ENCODE peak calls at places on chromosomes 13 and 19, in five cellular contexts. H, G, Q, U and X are unnamed samples.

GRCh38 chr19:5578094-5578846 is 10.5 kb upstream of the TINCR start:
- DNase-seq in U (peak), H (no peak), Q (peak), G (peak), X (peak)

GRCh38 chr19:33731886-33732285 is 64.8 kb upstream of the KCTD15 start:
- DNase-seq in H (no peak), U (no peak), Q (no peak), G (no peak), X (no peak)

GRCh38 chr13:86974251-86974994 is 696.7 kb upstream of the SLITRK5 start:
- DNase-seq in U (no peak), G (no peak), Q (no peak), H (no peak), X (no peak)

GRCh38 chr13:108780706-108781105 is 151.3 kb downstream of the MYO16 start:
- DNase-seq in U (no peak), H (no peak), Q (no peak), G (no peak), X (no peak)

GRCh38 chr13:26423634-26424033 is 133.8 kb upstream of the WASF3 start:
- DNase-seq in U (no peak), H (peak), Q (no peak), G (no peak), X (no peak)

GRCh38 chr13:46165485-46166220 is 16.3 kb downstream of the LCP1 start:
- DNase-seq in U (no peak), G (no peak), Q (no peak), H (no peak), X (no peak)

GRCh38 chr13:105920375-105920774 is 615.1 kb downstream of the EFNB2 start:
- DNase-seq in U (peak), G (no peak), Q (no peak), H (no peak), X (no peak)

GRCh38 chr19:58552655-58553054 is 2.2 kb downstream of the CHMP2A start:
- DNase-seq in U (no peak), Q (no peak), G (no peak), H (no peak), X (no peak)

GRCh38 chr19:33535176-33535575 is 13.6 kb upstream of the PEPD start:
- DNase-seq in U (no peak), G (no peak), H (no peak), Q (no peak), X (no peak)

GRCh38 chr13:82847595-82847994 is 1034.7 kb downstream of the SLITRK1 start:
- DNase-seq in U (no peak), H (no peak), Q (no peak), G (no peak), X (no peak)

GRCh38 chr13:52968074-52968700 is 60.4 kb upstream of the OLFM4 start:
- DNase-seq in G (peak), H (no peak), U (peak), Q (peak), X (peak)

GRCh38 chr13:33710924-33711323 is 107.0 kb upstream of the RFC3 start:
- DNase-seq in Q (no peak), H (no peak), G (no peak), U (no peak), X (no peak)

GRCh38 chr19:16113727-16114126 is 2.0 kb downstream of the RAB8A start:
- DNase-seq in H (no peak), U (no peak), G (no peak), Q (no peak), X (no peak)

GRCh38 chr13:112442483-112443090 is 66.4 kb downstream of the SPACA7 start:
- DNase-seq in H (peak), G (no peak), Q (no peak), U (peak), X (peak)

GRCh38 chr13:99269627-99270252 is 11.6 kb upstream of the GPR18 start:
- DNase-seq in G (no peak), H (no peak), Q (peak), U (no peak), X (no peak)

GRCh38 chr19:7698583-7698982 is 3.3 kb downstream of the FCER2 start:
- DNase-seq in H (no peak), U (no peak), G (no peak), Q (no peak), X (no peak)

GRCh38 chr19:20558571-20558970 is 7.0 kb downstream of the ZNF737 start:
- DNase-seq in H (no peak), U (no peak), Q (no peak), G (no peak), X (no peak)

GRCh38 chr13:98436379-98436909 is 140.5 kb downstream of the STK24 start:
- DNase-seq in U (no peak), H (no peak), Q (no peak), G (no peak), X (no peak)

GRCh38 chr13:98022210-98022609 is 68.7 kb downstream of the IPO5 start:
- DNase-seq in Q (peak), U (no peak), G (no peak), H (no peak), X (no peak)

GRCh38 chr19:40735003-40735771 is 15.1 kb downstream of the ACTMAP start:
- DNase-seq in Q (no peak), H (no peak), U (no peak), G (no peak), X (no peak)